ENCODE peak calls at places on chromosomes 7 and 10, in four cellular contexts. A, Y, B and E are unnamed samples.

GRCh38 chr7:66013938-66014337 is 31.9 kb upstream of the GUSB start:
- DNase-seq in A (peak), Y (no peak), B (no peak), E (no peak)

GRCh38 chr7:150818971-150819370 is 18.4 kb downstream of the TMEM176A start:
- DNase-seq in A (no peak), Y (no peak), B (no peak), E (no peak)

GRCh38 chr7:144587701-144588100 is 184.2 kb upstream of the NOBOX start:
- DNase-seq in A (no peak), Y (no peak), B (no peak), E (no peak)

GRCh38 chr10:75396861-75397570 is 4.5 kb downstream of the ZNF503 start:
- DNase-seq in A (peak), Y (no peak), B (no peak), E (no peak)

GRCh38 chr7:95881597-95881996 is 109.2 kb downstream of the DYNC1I1 start:
- DNase-seq in A (no peak), Y (no peak), B (no peak), E (no peak)

GRCh38 chr10:43692051-43692825 is 43.6 kb upstream of the ZNF32 start:
- DNase-seq in A (peak), Y (no peak), B (peak), E (no peak)

GRCh38 chr10:17788646-17789045 is 20.5 kb upstream of the MRC1 start:
- DNase-seq in A (no peak), Y (no peak), B (no peak), E (no peak)

GRCh38 chr10:6083523-6084475 is 5.0 kb upstream of the RBM17 start:
- DNase-seq in A (no peak), Y (no peak), B (no peak), E (no peak)

GRCh38 chr7:99938296-99938695 is 8.9 kb upstream of the GJC3 start:
- DNase-seq in A (no peak), Y (no peak), B (no peak), E (no peak)

GRCh38 chr7:98314469-98314868 is 33.0 kb downstream of the BRI3 start:
- DNase-seq in A (peak), Y (no peak), B (no peak), E (no peak)

GRCh38 chr7:26549281-26549943 is 257.8 kb downstream of the SNX10 start:
- DNase-seq in A (no peak), Y (no peak), B (no peak), E (no peak)

GRCh38 chr7:97022451-97023306 is 2.0 kb downstream of the DLX5 start:
- DNase-seq in A (no peak), Y (no peak), B (no peak), E (no peak)

GRCh38 chr10:11927746-11928145 is 104.6 kb downstream of the PROSER2 start:
- DNase-seq in A (no peak), Y (no peak), B (no peak), E (no peak)

GRCh38 chr7:12231097-12231496 is 20.0 kb downstream of the TMEM106B start:
- DNase-seq in A (no peak), Y (no peak), B (no peak), E (no peak)

GRCh38 chr7:31437466-31437865 is 76.4 kb upstream of the ITPRID1 start:
- DNase-seq in A (no peak), Y (no peak), B (no peak), E (no peak)

GRCh38 chr10:72245949-72246525 is 27.7 kb upstream of the DDIT4 start:
- DNase-seq in A (no peak), Y (no peak), B (no peak), E (no peak)

GRCh38 chr10:1050555-1050954 is 1.6 kb upstream of the IDI1 start:
- DNase-seq in A (no peak), Y (no peak), B (no peak), E (no peak)

GRCh38 chr10:63003816-63004453 is 129.2 kb upstream of the NRBF2 start:
- DNase-seq in A (no peak), Y (no peak), B (no peak), E (no peak)

GRCh38 chr10:99435986-99436633 is 5.7 kb upstream of the GOT1 start:
- DNase-seq in A (peak), Y (no peak), B (no peak), E (no peak)

GRCh38 chr7:12771378-12771877 is 84.0 kb downstream of the ARL4A start:
- DNase-seq in A (peak), Y (no peak), B (no peak), E (no peak)

GRCh38 chr7:127177156-127177555 is 75.6 kb downstream of the GRM8 start:
- DNase-seq in A (no peak), Y (no peak), B (no peak), E (no peak)

GRCh38 chr7:112292162-112292561 is 85.7 kb downstream of the ZNF277 start:
- DNase-seq in A (no peak), Y (no peak), B (no peak), E (no peak)

GRCh38 chr10:77504870-77505257 is 132.7 kb downstream of the KCNMA1 start:
- DNase-seq in A (no peak), Y (no peak), B (no peak), E (no peak)

GRCh38 chr7:128221929-128222403 is 19.1 kb upstream of the LEP start:
- DNase-seq in A (peak), Y (no peak), B (no peak), E (no peak)

GRCh38 chr7:121510302-121510701 is 114.2 kb upstream of the FAM3C start:
- DNase-seq in A (no peak), Y (no peak), B (no peak), E (no peak)

GRCh38 chr10:4984971-4985594 is 18.6 kb downstream of the AKR1C2 start:
- DNase-seq in A (no peak), Y (no peak), B (no peak), E (no peak)

GRCh38 chr7:20306499-20306946 is 24.2 kb upstream of the ITGB8 start:
- DNase-seq in A (no peak), Y (no peak), B (no peak), E (no peak)

GRCh38 chr7:27634892-27635538 is 27.7 kb downstream of the HIBADH start:
- DNase-seq in A (no peak), Y (no peak), B (no peak), E (no peak)

GRCh38 chr7:120164-120555 is 72.2 kb upstream of the FAM20C start:
- DNase-seq in A (no peak), Y (no peak), B (no peak), E (no peak)

GRCh38 chr7:64180989-64181388 is 26.0 kb upstream of the ZNF735 start:
- DNase-seq in A (peak), Y (no peak), B (no peak), E (no peak)

GRCh38 chr7:106858618-106859532 is 6.2 kb upstream of the PIK3CG start:
- DNase-seq in A (no peak), Y (no peak), B (no peak), E (no peak)

GRCh38 chr10:92523639-92524038 is 50.3 kb downstream of the IDE start:
- DNase-seq in A (no peak), Y (no peak), B (no peak), E (no peak)

GRCh38 chr10:130222381-130222780 is 86.2 kb downstream of the GLRX3 start:
- DNase-seq in A (no peak), Y (no peak), B (peak), E (no peak)

GRCh38 chr7:156606135-156606534 is 34.4 kb upstream of the RNF32 start:
- DNase-seq in A (no peak), Y (no peak), B (no peak), E (no peak)

GRCh38 chr7:156606618-156607331 is 33.8 kb upstream of the RNF32 start:
- DNase-seq in A (no peak), Y (no peak), B (no peak), E (no peak)

GRCh38 chr7:156603629-156604028 is 36.9 kb upstream of the RNF32 start:
- DNase-seq in A (no peak), Y (no peak), B (no peak), E (no peak)

GRCh38 chr7:156604311-156604710 is 36.3 kb upstream of the RNF32 start:
- DNase-seq in A (no peak), Y (no peak), B (no peak), E (no peak)

DNA sequence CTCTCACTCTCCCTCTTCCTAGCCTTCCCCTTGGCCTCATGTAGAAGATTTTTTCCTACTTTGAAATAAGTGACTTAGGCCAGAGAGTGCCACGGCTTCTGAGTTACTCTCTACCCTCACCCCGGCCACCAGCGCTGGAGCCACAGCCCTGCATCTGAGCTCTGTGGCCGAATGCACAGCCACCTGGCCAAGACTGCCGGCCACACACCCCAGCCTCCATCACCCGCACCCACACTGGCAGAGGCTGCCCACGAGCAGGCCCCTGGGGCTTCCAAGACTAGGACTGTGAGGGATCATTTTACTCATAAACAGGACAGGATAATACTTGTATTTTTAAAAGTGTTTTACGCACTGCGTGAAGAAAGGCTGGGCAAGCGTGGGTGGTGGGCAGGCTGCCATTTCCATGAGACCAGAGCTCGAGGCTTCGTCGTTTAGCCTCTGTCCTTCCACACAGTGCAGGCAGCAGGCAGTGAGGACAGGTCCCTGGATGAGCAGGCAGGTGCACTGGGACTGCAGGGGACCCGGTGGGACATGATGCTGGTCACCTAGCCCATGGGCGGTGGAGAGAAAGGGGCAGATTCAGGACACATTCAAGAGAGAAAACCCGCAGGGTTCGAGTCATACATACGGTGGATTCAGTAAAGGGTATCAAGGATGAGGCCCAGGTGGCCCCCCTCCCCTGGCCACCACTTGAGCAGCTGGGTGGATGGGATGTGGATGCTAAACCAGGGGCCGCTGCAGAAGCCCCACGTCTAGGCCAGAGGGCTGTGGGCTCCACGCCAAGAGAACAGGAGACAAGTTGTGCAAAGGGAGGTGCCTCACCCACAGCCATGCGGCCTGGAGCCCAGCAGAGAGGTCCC is 35.5 kb upstream of the RNF32 start:
- DNase-seq in A (no peak), Y (no peak), B (no peak), E (no peak)
- H3K27ac ChIP-seq in A (no peak), Y (no peak), B (no peak), E (no peak)

DNA sequence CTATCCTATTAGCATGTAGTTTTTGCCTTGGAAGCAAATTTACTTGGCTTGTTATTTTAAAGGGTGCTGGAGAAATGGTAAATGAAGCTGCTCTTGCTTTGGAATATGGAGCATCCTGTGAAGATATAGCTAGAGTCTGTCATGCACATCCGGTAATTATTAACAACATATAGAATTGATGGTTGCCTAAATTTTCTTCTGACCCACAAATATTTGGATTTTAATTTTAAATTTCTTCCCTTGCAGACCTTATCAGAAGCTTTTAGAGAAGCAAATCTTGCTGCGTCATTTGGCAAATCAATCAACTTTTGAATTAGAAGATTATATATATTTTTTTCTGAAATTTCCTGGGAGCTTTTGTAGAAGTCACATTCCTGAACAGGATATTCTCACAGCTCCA is 28.0 kb downstream of the DLD start:
- DNase-seq in A (no peak), Y (no peak), B (no peak), E (no peak)
- H3K27ac ChIP-seq in A (no peak), Y (no peak), B (no peak), E (no peak)

GRCh38 chr10:97563337-97563736 is 9.2 kb upstream of the ANKRD2 start:
- DNase-seq in A (no peak), Y (no peak), B (no peak), E (no peak)
- H3K27ac ChIP-seq in A (no peak), Y (no peak), B (no peak), E (no peak)

DNA sequence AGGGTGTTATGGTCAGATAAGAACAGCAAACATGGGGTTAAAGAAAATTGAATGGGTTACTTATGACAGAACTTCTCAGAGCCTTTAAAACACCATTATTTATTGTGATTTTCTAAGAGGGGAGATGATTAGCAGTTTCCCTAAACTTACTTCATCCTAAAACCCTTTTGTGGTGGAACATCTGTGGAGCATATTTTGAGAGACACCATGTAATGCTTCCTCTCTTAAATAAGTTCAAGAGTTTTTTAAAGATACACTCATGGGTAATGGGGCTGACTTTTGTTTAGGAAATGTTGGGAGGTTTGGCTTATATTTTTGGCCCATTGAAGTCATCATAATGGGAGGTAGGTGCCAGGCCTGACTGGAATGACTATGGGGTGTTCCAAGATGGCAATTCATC is 8.4 kb upstream of the PDCD4 start:
- DNase-seq in A (no peak), Y (no peak), B (no peak), E (no peak)
- H3K27ac ChIP-seq in A (no peak), Y (no peak), B (peak), E (peak)

DNA sequence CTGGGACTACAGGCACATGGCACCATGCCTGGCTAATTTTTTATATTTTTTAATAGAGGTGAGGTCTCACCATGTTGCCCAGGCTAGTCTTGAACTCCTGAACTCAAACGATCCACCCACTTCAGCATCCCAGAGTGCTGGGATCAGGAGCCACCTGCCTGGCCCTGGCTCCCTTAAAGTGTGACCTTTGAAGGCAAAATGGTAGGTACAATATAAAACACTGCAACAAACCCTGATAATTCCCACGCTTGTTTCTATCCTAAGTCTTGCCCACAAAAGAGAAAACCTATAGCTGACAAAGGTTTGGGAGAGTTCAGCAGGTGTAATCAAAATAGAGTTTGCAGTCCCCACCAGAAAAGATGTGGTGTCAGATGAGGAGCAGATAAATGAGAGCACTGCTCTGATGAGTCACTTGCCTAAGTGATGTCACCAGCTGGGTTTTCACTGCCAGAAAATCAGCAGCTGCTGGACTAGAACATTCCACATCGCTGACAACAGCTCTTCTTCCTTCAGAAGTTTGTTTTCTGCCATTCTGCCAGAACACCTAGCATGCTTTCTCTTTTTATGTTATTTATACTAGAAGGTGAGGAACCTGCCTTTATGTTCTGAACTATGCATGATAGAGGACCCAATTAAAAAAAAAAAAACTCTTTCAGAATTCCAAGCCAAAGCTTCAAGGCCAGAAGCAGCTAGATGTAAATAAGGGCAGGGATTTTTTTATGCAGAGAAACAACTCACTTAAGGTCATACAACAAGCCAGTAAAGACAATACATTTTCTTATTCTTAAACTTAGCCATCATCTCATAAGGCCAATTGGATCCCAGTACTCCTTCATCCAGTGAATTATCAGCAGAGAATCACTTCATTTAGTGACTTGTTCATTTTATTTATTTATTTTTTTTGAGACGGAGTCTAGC is 18.0 kb downstream of the PURB start:
- DNase-seq in A (peak), Y (peak), B (no peak), E (no peak)
- H3K27ac ChIP-seq in A (peak), Y (peak), B (no peak), E (no peak)